ENCODE peak calls at places on chromosomes 7 and 10, in eight cellular contexts. A is H9, K is AG10803, C is dorsolateral prefrontal cortex, U is B cell, Q is mesothelial cell of epicardium, O is left ventricle myocardium inferior, N is endothelial cell. Y is an unnamed sample.

GRCh38 chr7:91491868-91492267 is 227.6 kb downstream of the FZD1 start:
- DNase-seq in A (no peak), K (no peak), C (no peak), U (no peak), Q (no peak), O (no peak), N (no peak), Y (peak)

GRCh38 chr10:35129185-35129674 is 2.6 kb downstream of the CREM start:
- DNase-seq in A (no peak), K (no peak), C (no peak), U (no peak), Q (no peak), O (no peak), N (no peak), Y (no peak)

GRCh38 chr7:50914460-50914859 is 131.8 kb upstream of the GRB10 start:
- DNase-seq in A (no peak), K (no peak), C (no peak), U (no peak), Q (no peak), O (no peak), N (no peak), Y (no peak)

GRCh38 chr10:118042827-118043242 is 3.9 kb downstream of the RAB11FIP2 start:
- DNase-seq in A (no peak), K (peak), C (no peak), U (no peak), Q (no peak), O (no peak), N (no peak), Y (no peak)

GRCh38 chr7:46854958-46855473 is 726.9 kb downstream of the TNS3 start:
- DNase-seq in A (no peak), K (peak), C (no peak), U (no peak), Q (no peak), O (no peak), N (no peak), Y (peak)

GRCh38 chr10:114478281-114478680 is 74.0 kb upstream of the AFAP1L2 start:
- DNase-seq in A (no peak), K (no peak), C (no peak), U (no peak), Q (no peak), O (no peak), N (no peak), Y (no peak)

GRCh38 chr7:76997381-76998262 is 34.5 kb downstream of the SPDYE17 start:
- DNase-seq in A (no peak), K (no peak), C (no peak), U (peak), Q (no peak), O (no peak), N (no peak), Y (no peak)

GRCh38 chr7:27994639-27995038 is 186.0 kb downstream of the JAZF1 start:
- DNase-seq in A (no peak), K (peak), C (no peak), U (no peak), Q (no peak), O (no peak), N (no peak), Y (no peak)

GRCh38 chr7:128839751-128840177 is 9.6 kb downstream of the FLNC start:
- DNase-seq in A (no peak), K (no peak), C (no peak), U (no peak), Q (no peak), O (no peak), N (no peak), Y (no peak)

GRCh38 chr7:16071246-16071857 is 350.0 kb downstream of the CRPPA start:
- DNase-seq in A (no peak), K (peak), C (no peak), U (peak), Q (no peak), O (no peak), N (peak), Y (peak)

GRCh38 chr10:31536297-31536696 is 217.3 kb downstream of the ZEB1 start:
- DNase-seq in A (no peak), K (peak), C (no peak), U (no peak), Q (no peak), O (no peak), N (no peak), Y (no peak)

GRCh38 chr7:73786588-73786987 is 16.5 kb upstream of the CLDN3 start:
- DNase-seq in A (no peak), K (no peak), C (no peak), U (no peak), Q (no peak), O (no peak), N (no peak), Y (no peak)

GRCh38 chr10:44696496-44696895 is 214.6 kb upstream of the TMEM72 start:
- DNase-seq in A (no peak), K (peak), C (no peak), U (no peak), Q (no peak), O (no peak), N (no peak), Y (peak)

GRCh38 chr7:129816742-129817141 is 136.0 kb downstream of the UBE2H start:
- DNase-seq in A (no peak), K (no peak), C (no peak), U (no peak), Q (no peak), O (no peak), N (no peak), Y (no peak)

GRCh38 chr7:70477051-70478010 is 654.6 kb upstream of the GALNT17 start:
- DNase-seq in A (no peak), K (peak), C (no peak), U (no peak), Q (no peak), O (no peak), N (no peak), Y (peak)

GRCh38 chr7:101362334-101363195 is at the start of gene COL26A1:
- DNase-seq in A (peak), K (no peak), C (no peak), U (peak), Q (peak), O (peak), N (peak), Y (peak)

GRCh38 chr10:108434818-108435217 is 1270.3 kb upstream of the SORCS1 start:
- DNase-seq in A (no peak), K (no peak), C (no peak), U (no peak), Q (no peak), O (no peak), N (no peak), Y (no peak)

GRCh38 chr7:96354881-96355280 is 33.0 kb upstream of the SLC25A13 start:
- DNase-seq in A (no peak), K (no peak), C (no peak), U (no peak), Q (no peak), O (no peak), N (no peak), Y (no peak)
- TF ChIP-seq CTCF in A (no peak), K (no peak), C (no peak), U (no peak), Q (no peak), O (no peak), N (no peak), Y (no peak)

GRCh38 chr10:112360308-112361270 is 13.3 kb upstream of the ACSL5 start:
- DNase-seq in A (no peak), K (peak), C (no peak), U (no peak), Q (no peak), O (peak), N (no peak), Y (peak)

GRCh38 chr10:112362833-112363232 is 11.1 kb upstream of the ACSL5 start:
- DNase-seq in A (no peak), K (peak), C (no peak), U (no peak), Q (no peak), O (peak), N (no peak), Y (no peak)

GRCh38 chr10:112363696-112364688 is 9.9 kb upstream of the ACSL5 start:
- DNase-seq in A (no peak), K (no peak), C (no peak), U (no peak), Q (no peak), O (no peak), N (no peak), Y (no peak)

GRCh38 chr10:112359606-112360307 is 14.2 kb upstream of the ACSL5 start:
- DNase-seq in A (no peak), K (no peak), C (no peak), U (no peak), Q (no peak), O (no peak), N (no peak), Y (no peak)

GRCh38 chr10:112361951-112362770 is 11.8 kb upstream of the ACSL5 start:
- DNase-seq in A (peak), K (peak), C (no peak), U (no peak), Q (no peak), O (peak), N (peak), Y (peak)
- TF ChIP-seq CTCF in A (no peak), K (no peak), C (no peak), U (no peak), Q (no peak), O (no peak), N (no peak), Y (peak)

GRCh38 chr10:59580257-59580863 is 129.3 kb downstream of the SLC16A9 start:
- DNase-seq in A (no peak), K (peak), C (no peak), U (no peak), Q (no peak), O (no peak), N (no peak), Y (peak)
- TF ChIP-seq CTCF in A (peak), K (peak), C (peak), U (no peak), Q (peak), O (peak), N (no peak), Y (peak)

GRCh38 chr10:122140477-122140902 is 130.6 kb upstream of the BTBD16 start:
- DNase-seq in A (no peak), K (peak), C (no peak), U (no peak), Q (no peak), O (peak), N (no peak), Y (no peak)
- TF ChIP-seq CTCF in A (no peak), K (no peak), C (no peak), U (no peak), Q (no peak), O (no peak), N (no peak), Y (no peak)

DNA sequence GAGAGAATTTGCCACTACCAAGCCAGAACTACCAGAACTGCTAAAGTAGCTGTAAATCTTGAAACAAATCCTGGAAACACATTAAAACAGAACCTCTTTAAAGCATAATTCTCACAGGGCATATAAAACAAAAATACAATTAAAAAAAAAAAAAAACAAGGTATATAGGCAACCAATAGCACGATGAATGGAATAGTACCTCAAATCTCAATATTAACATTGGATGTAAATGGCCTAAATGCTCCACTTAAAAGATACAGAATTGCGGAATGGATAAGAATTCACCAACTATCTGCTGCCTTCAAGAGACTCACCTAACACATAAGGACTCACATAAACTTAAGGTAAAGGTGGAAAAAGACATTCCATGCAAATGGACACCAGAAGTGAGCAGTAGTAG is 17.2 kb downstream of the LMBR1 start:
- DNase-seq in A (no peak), K (no peak), C (no peak), U (no peak), Q (no peak), O (no peak), N (no peak), Y (no peak)
- TF ChIP-seq CTCF in A (no peak), K (no peak), C (no peak), U (no peak), Q (no peak), O (no peak), N (no peak), Y (no peak)